ENCODE peak calls at places on chromosomes 6 and 20, in seven cellular contexts. Y is tibial artery; E is NCI-H69; F is CD8-positive, alpha-beta T cell; X is progenitor cell of endocrine pancreas; L is AG08396; Z is stromal cell of bone marrow. U is an unnamed sample.

GRCh38 chr6:166796610-166797009 is 159.7 kb downstream of the RNASET2 start:
- DNase-seq in Y (no peak), E (no peak), F (no peak), X (no peak), L (no peak), Z (no peak), U (no peak)

GRCh38 chr6:157673596-157673995 is 149.4 kb upstream of the SNX9 start:
- DNase-seq in Y (no peak), E (no peak), F (no peak), X (no peak), L (no peak), Z (no peak), U (no peak)

GRCh38 chr20:63699466-63700198 is 3.2 kb downstream of the TNFRSF6B start:
- DNase-seq in Y (peak; percentile 67), E (no peak), F (no peak), X (no peak), L (no peak), Z (no peak), U (no peak)

GRCh38 chr20:51087306-51087705 is 64.4 kb upstream of the KCNG1 start:
- DNase-seq in Y (no peak), E (no peak), F (no peak), X (no peak), L (no peak), Z (no peak), U (no peak)

GRCh38 chr6:155115893-155116570 is 120.9 kb downstream of the TIAM2 start:
- DNase-seq in Y (no peak), E (no peak), F (no peak), X (no peak), L (no peak), Z (no peak), U (no peak)

GRCh38 chr6:151209071-151209831 is 30.5 kb upstream of the AKAP12 start:
- DNase-seq in Y (no peak), E (peak; percentile 46), F (no peak), X (no peak), L (no peak), Z (no peak), U (peak; percentile 75)

GRCh38 chr6:81476881-81477280 is 275.6 kb downstream of the TENT5A start:
- DNase-seq in Y (no peak), E (no peak), F (no peak), X (no peak), L (peak; percentile 14), Z (peak; percentile 83), U (no peak)

GRCh38 chr20:3237011-3237957 is 1.7 kb downstream of the SLC4A11 start:
- DNase-seq in Y (no peak), E (no peak), F (no peak), X (no peak), L (no peak), Z (no peak), U (peak; percentile 49)

GRCh38 chr6:44651604-44652003 is 264.1 kb downstream of the CDC5L start:
- DNase-seq in Y (no peak), E (no peak), F (no peak), X (no peak), L (no peak), Z (no peak), U (no peak)

GRCh38 chr6:124907596-124907995 is 54.6 kb upstream of the RNF217 start:
- DNase-seq in Y (no peak), E (no peak), F (no peak), X (no peak), L (no peak), Z (no peak), U (no peak)

GRCh38 chr20:10242166-10242565 is 23.5 kb downstream of the SNAP25 start:
- DNase-seq in Y (no peak), E (no peak), F (no peak), X (no peak), L (peak; percentile 12), Z (no peak), U (no peak)

GRCh38 chr20:17558154-17558940 is 11.5 kb upstream of the DSTN start:
- DNase-seq in Y (peak; percentile 84), E (peak; percentile 34), F (no peak), X (no peak), L (peak; percentile 70), Z (peak; percentile 94), U (peak; percentile 97)

U was measured in DMS53.